ENCODE peak calls at places on chromosomes 2 and 18, in nine cellular contexts. G is transverse colon; E is tibial artery; W is gastrocnemius medialis; P is body of pancreas; D is uterus; N is naive thymus-derived CD4-positive, alpha-beta T cell; V is heart left ventricle; H is GM23248. I is an unnamed sample.
A peak's percentile ranks its signal among the peaks of the same experiment; 100 is the strongest.

GRCh38 chr2:187593098-187593497 is 38.9 kb upstream of the TFPI start:
- DNase-seq in D (no peak), V (no peak), E (no peak), W (no peak), H (no peak), P (peak; percentile 10), N (no peak), G (no peak), I (no peak)

GRCh38 chr2:134491796-134492441 is 226.9 kb downstream of the TMEM163 start:
- DNase-seq in W (no peak), V (no peak), P (peak; percentile 53), D (no peak), E (no peak), G (no peak), H (no peak), N (no peak), I (no peak)

GRCh38 chr2:149526689-149527088 is 60.9 kb downstream of the MMADHC start:
- DNase-seq in G (no peak), D (no peak), H (no peak), E (no peak), W (no peak), P (no peak), V (no peak), N (no peak), I (no peak)

GRCh38 chr2:62149708-62150107 is 46.2 kb upstream of the B3GNT2 start:
- DNase-seq in G (no peak), P (no peak), E (no peak), V (no peak), N (no peak), W (no peak), D (no peak), H (peak; percentile 100), I (no peak)

GRCh38 chr2:71467180-71467815 is 13.9 kb downstream of the DYSF start:
- DNase-seq in E (no peak), V (no peak), P (no peak), W (no peak), D (no peak), H (no peak), G (no peak), N (no peak), I (peak; percentile 6)

GRCh38 chr2:2843969-2844548 is 513.0 kb upstream of the MYT1L start:
- DNase-seq in V (no peak), D (no peak), E (peak; percentile 40), W (no peak), P (no peak), N (no peak), G (no peak), H (no peak), I (no peak)

GRCh38 chr18:35051978-35052377 is 10.8 kb downstream of the MAPRE2 start:
- DNase-seq in G (no peak), N (no peak), P (no peak), W (peak; percentile 36), D (no peak), E (no peak), H (peak; percentile 39), V (no peak), I (no peak)

GRCh38 chr2:16256601-16257000 is 316.3 kb downstream of the MYCN start:
- DNase-seq in V (no peak), E (no peak), P (no peak), N (no peak), H (no peak), D (no peak), G (no peak), W (no peak), I (no peak)

GRCh38 chr2:104944495-104944894 is 90.6 kb downstream of the POU3F3 start:
- DNase-seq in G (no peak), W (no peak), H (peak; percentile 21), N (no peak), V (no peak), P (no peak), D (no peak), E (no peak), I (no peak)

GRCh38 chr2:1634681-1635341 is 109.5 kb downstream of the PXDN start:
- DNase-seq in W (no peak), H (no peak), P (no peak), E (no peak), V (no peak), N (no peak), D (no peak), G (no peak), I (no peak)

GRCh38 chr2:127811397-127811860 is 458 bp upstream of the WDR33 start:
- DNase-seq in D (no peak), E (peak; percentile 64), H (no peak), W (no peak), P (no peak), V (no peak), N (no peak), G (no peak), I (no peak)

GRCh38 chr2:10057231-10058107 is 14.1 kb downstream of the KLF11 start:
- DNase-seq in N (no peak), G (peak; percentile 58), H (peak; percentile 90), D (peak; percentile 70), V (peak; percentile 87), P (no peak), E (no peak), W (no peak), I (no peak)

GRCh38 chr2:230907361-230908093 is 17.5 kb downstream of the GPR55 start:
- DNase-seq in W (no peak), H (no peak), G (no peak), V (no peak), E (peak; percentile 61), N (no peak), D (peak; percentile 4), P (no peak), I (peak; percentile 41)

GRCh38 chr2:190913725-190914124 is 33.1 kb downstream of the GLS start:
- DNase-seq in W (no peak), E (no peak), P (no peak), D (no peak), G (no peak), H (no peak), V (no peak), N (no peak), I (no peak)

DNA sequence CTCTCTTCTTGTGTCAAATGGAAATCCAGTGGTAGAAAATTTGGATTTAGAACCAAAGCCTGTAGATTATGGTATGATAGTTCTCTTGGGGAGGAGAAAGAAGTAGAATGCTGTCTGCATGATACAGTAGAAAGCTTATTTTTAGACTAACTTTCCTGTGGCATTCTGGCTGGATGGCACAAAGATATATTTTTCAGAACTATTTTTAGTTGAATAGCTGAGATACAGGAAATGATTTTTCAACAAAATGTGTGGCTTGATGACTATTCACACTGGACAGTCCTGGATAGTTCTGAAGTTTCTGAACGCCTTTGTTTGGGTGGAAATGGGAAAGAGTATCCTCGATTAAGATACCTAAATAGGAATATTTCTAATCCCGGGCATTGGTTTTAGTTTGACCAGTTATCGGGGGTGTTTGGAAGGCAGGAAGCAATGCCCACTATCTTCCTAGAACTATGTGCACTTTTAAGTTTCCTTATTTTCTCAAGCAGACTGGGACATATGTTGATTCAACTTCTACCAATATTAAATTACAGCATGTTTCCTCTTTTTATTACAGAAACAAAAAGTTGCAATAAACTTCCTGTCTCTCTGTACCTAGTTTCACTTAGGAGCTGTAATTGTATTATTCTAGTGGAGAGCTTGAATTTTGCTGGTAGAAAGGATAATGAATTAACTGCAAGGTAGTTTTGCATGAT is 32.1 kb downstream of the GDF7 start:
- DNase-seq in N (no peak), E (no peak), D (no peak), P (no peak), W (no peak), H (no peak), V (no peak), G (no peak), I (no peak)
- H3K27ac ChIP-seq in N (no peak overlapping the region), E (peak overlapping the region; percentile 48), D (no peak overlapping the region), P (no peak overlapping the region), W (no peak overlapping the region), H (no peak overlapping the region), V (peak overlapping the region; percentile 28), G (peak overlapping the region; percentile 4), I (no peak overlapping the region)

DNA sequence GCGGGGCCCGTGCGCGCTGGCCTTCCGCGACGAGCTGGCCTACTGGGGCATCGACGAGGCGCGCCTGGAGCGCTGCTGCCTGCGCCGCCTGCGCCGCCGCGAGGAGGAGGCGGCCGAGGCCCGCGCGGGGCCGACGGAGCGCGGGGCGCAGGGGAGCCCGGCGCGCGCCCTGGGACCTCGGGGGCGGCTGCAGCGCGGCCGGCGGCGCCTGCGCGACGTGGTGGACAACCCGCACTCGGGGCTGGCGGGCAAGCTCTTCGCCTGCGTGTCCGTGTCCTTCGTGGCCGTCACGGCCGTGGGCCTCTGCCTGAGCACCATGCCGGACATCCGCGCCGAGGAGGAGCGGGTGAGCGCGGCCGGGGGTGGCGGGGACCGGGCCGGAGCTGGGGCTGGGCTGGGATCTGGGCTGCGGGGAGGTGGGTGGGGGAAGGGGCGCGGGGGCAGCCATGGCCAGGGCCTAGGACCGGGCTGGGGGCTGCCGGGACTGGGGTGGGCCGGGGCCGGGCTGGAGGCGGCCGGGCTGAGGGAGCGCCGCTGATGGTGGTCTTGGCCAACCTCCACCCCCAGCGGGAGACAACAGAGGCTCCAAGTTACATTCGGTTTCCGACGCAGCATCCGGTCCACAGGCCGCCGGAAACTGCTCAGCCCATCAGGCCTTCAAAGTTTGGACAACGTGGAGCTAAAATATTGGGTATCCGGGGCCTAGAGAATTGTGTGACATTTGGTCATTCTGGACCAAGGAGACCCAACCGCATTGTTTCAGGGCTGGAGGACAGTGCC is 66.4 kb downstream of the KCNG2 start:
- DNase-seq in G (no peak), W (no peak), D (no peak), N (no peak), E (peak; percentile 19), V (no peak), P (no peak), H (no peak), I (peak; percentile 45)
- H3K27me3 ChIP-seq in G (no peaks in the 10 kb centered on the region), W (peaks cover 5% of the 10 kb centered on the region), D (no peaks in the 10 kb centered on the region), N (no peaks in the 10 kb centered on the region), E (no peaks in the 10 kb centered on the region), V (no peaks in the 10 kb centered on the region), P (no peaks in the 10 kb centered on the region), H (peaks cover 12% of the 10 kb centered on the region), I (no peaks in the 10 kb centered on the region)

GRCh38 chr2:224551693-224552092 is 33.5 kb downstream of the CUL3 start:
- DNase-seq in V (no peak), W (no peak), E (no peak), G (no peak), D (no peak), N (no peak), H (no peak), P (no peak), I (no peak)
- H3K36me3 ChIP-seq in V (no peaks in the 10 kb centered on the region), W (no peaks in the 10 kb centered on the region), E (no peaks in the 10 kb centered on the region), G (no peaks in the 10 kb centered on the region), D (no peaks in the 10 kb centered on the region), N (no peaks in the 10 kb centered on the region), H (no peaks in the 10 kb centered on the region), P (no peaks in the 10 kb centered on the region), I (no peaks in the 10 kb centered on the region)

DNA sequence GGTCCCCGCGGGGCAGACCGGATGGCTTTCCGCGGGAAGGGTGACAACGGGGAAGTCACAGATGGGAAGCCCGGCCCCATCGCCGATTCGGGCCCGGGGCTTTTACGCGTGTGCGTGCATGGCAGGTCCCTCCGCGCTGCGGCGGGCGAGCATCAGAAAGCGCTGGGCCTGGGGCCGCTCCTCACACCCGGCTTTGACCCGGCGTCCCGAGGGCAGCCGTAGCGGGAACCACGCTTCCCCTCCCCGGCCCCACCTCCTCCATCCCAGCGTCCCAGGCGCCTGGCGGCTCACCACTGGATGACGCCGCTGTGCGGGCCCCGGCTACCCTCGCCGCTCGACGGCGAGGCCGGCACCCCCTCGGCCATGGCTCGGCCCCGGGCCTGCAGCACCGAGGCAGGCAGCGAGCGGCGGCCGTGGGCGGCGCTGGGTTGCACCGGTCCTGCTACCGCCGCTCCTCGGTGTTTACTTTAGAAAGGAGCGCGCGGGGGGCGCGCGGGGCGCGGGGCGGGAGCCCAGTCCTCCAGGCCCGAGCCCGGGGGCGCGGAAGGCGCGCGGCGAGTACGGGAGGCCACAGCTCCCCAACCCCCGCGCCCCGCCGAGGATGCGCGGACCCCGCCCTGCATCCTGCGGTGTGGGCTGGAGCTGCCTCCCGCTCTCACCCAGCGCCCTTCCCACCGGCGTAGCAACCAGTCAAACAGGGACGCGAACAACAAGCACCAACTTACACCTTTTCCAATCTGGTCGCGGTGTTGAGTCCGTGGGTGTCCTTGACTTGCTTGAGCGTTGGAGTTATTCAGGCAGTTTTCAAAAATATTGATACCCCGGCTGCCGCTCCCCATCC is 781 bp downstream of the RFX8 start:
- DNase-seq in H (peak; percentile 82), N (peak; percentile 33), D (peak; percentile 63), P (peak; percentile 28), G (peak; percentile 16), V (peak; percentile 62), E (peak; percentile 74), W (no peak), I (peak; percentile 69)
- H3K27ac ChIP-seq in H (peak overlapping the region; percentile 97), N (no peak overlapping the region), D (peak overlapping the region; percentile 83), P (no peak overlapping the region), G (peak overlapping the region; percentile 34), V (peak overlapping the region; percentile 79), E (peak overlapping the region; percentile 60), W (peak overlapping the region; percentile 48), I (peak overlapping the region; percentile 59)